ENCODE peak calls at places on chromosomes 16 and 17, in nine cellular contexts. W is progenitor cell of endocrine pancreas, O is AG04450, J is astrocyte of the cerebellum, H is activated B cell treated with CpG ODN at 0.5 μM for 24 hours, R is neural progenitor cell, I is adrenal gland, L is spleen, F is IMR-90. Z is an unnamed sample.

GRCh38 chr17:34584805-34585416 is 5.5 kb downstream of the TMEM132E start:
- DNase-seq in L (peak), W (no peak), I (no peak), J (no peak), O (no peak), R (peak), H (no peak), F (peak), Z (no peak)

GRCh38 chr16:31451681-31452351 is 7.5 kb upstream of the ARMC5 start:
- DNase-seq in L (no peak), W (no peak), O (peak), J (no peak), F (peak), R (peak), H (no peak), I (peak), Z (no peak)

GRCh38 chr16:711548-712320 is 3.2 kb upstream of the METRN start:
- DNase-seq in F (peak), J (no peak), O (no peak), R (peak), L (peak), I (peak), W (peak), H (peak), Z (no peak)

GRCh38 chr16:19883296-19883951 is 1.2 kb downstream of the GPRC5B start:
- DNase-seq in W (peak), I (peak), R (peak), H (peak), O (no peak), J (peak), L (no peak), F (peak), Z (no peak)

GRCh38 chr16:87829123-87829980 is 40.0 kb downstream of the SLC7A5 start:
- DNase-seq in F (no peak), L (no peak), W (no peak), O (no peak), I (no peak), J (no peak), H (no peak), R (no peak), Z (no peak)

GRCh38 chr17:57612202-57613071 is 132.7 kb downstream of the CCDC182 start:
- DNase-seq in F (no peak), J (no peak), I (no peak), O (no peak), H (peak), W (no peak), R (peak), L (no peak), Z (no peak)

GRCh38 chr16:14095883-14096551 is 24.9 kb downstream of the MRTFB start:
- DNase-seq in F (peak), L (no peak), H (no peak), I (no peak), J (no peak), W (no peak), R (no peak), O (no peak), Z (no peak)

GRCh38 chr17:1377334-1377733 is 22.7 kb downstream of the YWHAE start:
- DNase-seq in I (no peak), W (no peak), F (no peak), J (no peak), L (no peak), R (no peak), H (no peak), O (no peak), Z (no peak)

GRCh38 chr16:14958970-14959369 is 15.9 kb upstream of the PDXDC1 start:
- DNase-seq in J (no peak), H (no peak), W (no peak), I (no peak), O (no peak), L (no peak), F (no peak), R (peak), Z (no peak)

DNA sequence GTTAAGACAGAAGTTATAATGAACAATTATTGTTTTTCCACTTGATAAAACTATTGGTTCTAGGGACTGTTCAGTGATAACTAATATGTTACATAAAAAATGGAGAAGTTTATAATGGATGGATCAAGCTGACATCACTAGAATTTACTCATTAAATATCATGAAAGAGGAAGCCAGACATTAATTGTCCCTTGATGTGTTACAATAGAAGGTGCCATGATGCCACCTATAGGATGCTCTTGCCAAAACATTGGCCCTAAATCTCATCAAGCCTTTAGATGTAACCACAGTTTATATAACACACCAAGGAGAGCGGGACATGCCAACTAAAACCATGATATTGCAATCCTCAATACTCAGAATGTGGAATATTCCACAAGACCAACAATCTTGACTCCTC is 147.9 kb upstream of the MON1B start:
- DNase-seq in J (no peak), H (no peak), W (no peak), I (peak), R (peak), F (no peak), O (no peak), L (no peak), Z (no peak)
- TF ChIP-seq CTCF in J (peak), H (no peak), W (peak), I (peak), R (peak), F (no peak), O (peak), L (no peak), Z (peak)

GRCh38 chr16:22052985-22053384 is 39.4 kb upstream of the VWA3A start:
- DNase-seq in O (no peak), F (no peak), H (no peak), I (no peak), W (no peak), L (no peak), J (no peak), R (no peak), Z (no peak)

GRCh38 chr16:22053921-22054341 is 38.4 kb upstream of the VWA3A start:
- DNase-seq in F (no peak), L (no peak), J (no peak), O (no peak), I (no peak), H (no peak), R (no peak), W (no peak), Z (no peak)

GRCh38 chr16:22050963-22051362 is 41.4 kb upstream of the VWA3A start:
- DNase-seq in F (no peak), R (no peak), W (no peak), H (no peak), L (no peak), I (no peak), O (no peak), J (no peak), Z (no peak)

GRCh38 chr16:22054847-22055590 is 37.3 kb upstream of the VWA3A start:
- DNase-seq in O (no peak), W (no peak), I (no peak), R (no peak), H (no peak), J (no peak), L (no peak), F (no peak), Z (no peak)

GRCh38 chr16:22055881-22056280 is 36.5 kb upstream of the VWA3A start:
- DNase-seq in L (no peak), I (no peak), J (no peak), W (no peak), O (no peak), F (no peak), H (no peak), R (peak), Z (no peak)
- TF ChIP-seq CTCF in L (no peak), I (no peak), J (no peak), W (peak), O (no peak), F (no peak), H (no peak), R (peak), Z (no peak)

GRCh38 chr17:3645310-3645709 is 8.8 kb downstream of the CTNS start:
- DNase-seq in L (no peak), F (no peak), I (no peak), R (no peak), J (no peak), H (no peak), W (no peak), O (no peak), Z (no peak)

GRCh38 chr17:3647251-3647650 is 10.7 kb downstream of the CTNS start:
- DNase-seq in W (no peak), R (no peak), H (no peak), L (no peak), J (no peak), F (no peak), O (no peak), I (no peak), Z (no peak)

DNA sequence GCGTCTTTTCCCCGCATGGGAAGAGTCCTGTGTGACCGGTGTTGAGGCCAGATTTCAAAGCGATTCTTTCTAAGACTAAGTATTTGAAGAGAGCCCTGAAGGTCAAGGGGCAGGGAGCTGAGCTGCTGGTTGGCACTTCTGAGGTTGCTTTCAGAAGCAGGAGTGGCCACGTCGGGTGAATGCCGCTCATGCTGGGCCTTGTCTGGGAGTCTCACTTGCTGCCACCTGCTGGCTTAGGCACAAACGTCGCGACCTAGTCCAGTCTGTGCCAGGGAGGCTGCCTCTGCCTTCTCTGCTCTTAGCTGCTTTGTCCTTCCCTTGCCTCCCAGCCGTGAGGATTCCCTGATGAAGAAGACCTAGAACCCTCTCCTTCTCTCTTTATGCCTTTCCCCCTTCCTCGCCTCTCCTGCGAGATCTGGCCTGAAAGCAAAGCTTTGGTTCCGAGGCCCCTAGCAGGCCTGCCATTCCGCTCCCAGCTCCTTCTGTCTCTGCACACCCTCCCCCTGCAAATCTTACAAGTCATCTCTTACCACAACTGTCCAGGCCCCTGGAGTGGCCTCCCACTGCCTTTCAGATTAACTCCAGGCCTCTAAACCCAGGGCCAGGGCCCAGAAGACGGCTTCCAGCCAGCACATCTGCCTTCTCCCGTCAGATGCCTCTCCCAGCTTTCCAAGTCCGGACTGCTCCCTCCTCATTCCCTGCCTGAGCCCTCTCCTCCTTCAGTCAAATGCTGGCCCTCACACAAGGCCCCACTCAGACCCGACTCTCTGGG is 11.4 kb downstream of the CTNS start:
- DNase-seq in W (peak), F (peak), R (peak), I (peak), H (no peak), L (no peak), O (no peak), J (no peak), Z (no peak)
- TF ChIP-seq CTCF in W (peak), F (peak), R (peak), I (peak), H (no peak), L (peak), O (peak), J (peak), Z (peak)

GRCh38 chr17:29102046-29102445 is 59.1 kb downstream of the PIPOX start:
- DNase-seq in J (no peak), W (no peak), I (no peak), F (no peak), H (no peak), O (no peak), R (no peak), L (no peak), Z (no peak)
- TF ChIP-seq CTCF in J (no peak), W (no peak), I (no peak), F (no peak), H (no peak), O (no peak), R (no peak), L (no peak), Z (no peak)